ENCODE peak calls at places on chromosome 17, in five cellular contexts. B is head of caudate nucleus; I is aorta; Q is activated naive CD4-positive, alpha-beta T cell treated with anti-CD3 and anti-CD28 coated beads, Interleukin-2, amount 10 ng/mL, durations not matched to agents 7 days and 5 days; G is omental fat pad. U is an unnamed sample.

GRCh38 chr17:8067806-8068205 is 19.7 kb downstream of the ALOX12B start:
- DNase-seq in B (no peak), I (peak), Q (no peak), G (no peak), U (no peak)

GRCh38 chr17:79788455-79788854 is 8.4 kb downstream of the CBX8 start:
- DNase-seq in B (no peak), I (peak), Q (no peak), G (no peak), U (no peak)

GRCh38 chr17:40862985-40863733 is 3.9 kb downstream of the KRT12 start:
- DNase-seq in B (no peak), I (no peak), Q (peak), G (no peak), U (no peak)

GRCh38 chr17:46764709-46765401 is 53.6 kb downstream of the WNT3 start:
- DNase-seq in B (no peak), I (no peak), Q (no peak), G (no peak), U (no peak)

GRCh38 chr17:28841901-28842281 is 699 bp downstream of the FAM222B start:
- DNase-seq in B (no peak), I (no peak), Q (no peak), G (no peak), U (peak)

GRCh38 chr17:31787857-31788570 is 71.0 kb downstream of the COPRS start:
- DNase-seq in B (no peak), I (peak), Q (no peak), G (peak), U (no peak)

GRCh38 chr17:74972107-74972972 is at the start of gene HID1:
- DNase-seq in B (peak), I (peak), Q (peak), G (no peak), U (peak)

GRCh38 chr17:75814900-75815373 is 29.3 kb downstream of the UNC13D start:
- DNase-seq in B (no peak), I (peak), Q (no peak), G (no peak), U (no peak)

GRCh38 chr17:73787721-73788051 is 143.4 kb upstream of the SDK2 start:
- DNase-seq in B (no peak), I (no peak), Q (no peak), G (no peak), U (no peak)